ENCODE peak calls at places on chromosomes 1 and 21, in four cellular contexts. D is kidney glomerular epithelial cell; T is naive thymus-derived CD8-positive, alpha-beta T cell; N is lower leg skin. P is an unnamed sample.

GRCh38 chr1:17128361-17128760 is 9.1 kb upstream of the PADI2 start:
- DNase-seq in D (peak; percentile 100), T (no peak), N (no peak), P (no peak)

GRCh38 chr1:110239491-110240430 is 29.6 kb downstream of the KCNC4 start:
- DNase-seq in D (no peak), T (no peak), N (no peak), P (no peak)

GRCh38 chr1:28926629-28927441 is 12.5 kb downstream of the EPB41 start:
- DNase-seq in D (no peak), T (peak; percentile 29), N (no peak), P (no peak)

GRCh38 chr1:228087771-228088251 is 5.3 kb downstream of the ARF1 start:
- DNase-seq in D (peak; percentile 78), T (no peak), N (no peak), P (no peak)

GRCh38 chr1:40872266-40872665 is 10.1 kb upstream of the CITED4 start:
- DNase-seq in D (no peak), T (no peak), N (no peak), P (peak; percentile 94)

GRCh38 chr1:61082336-61083013 is at the start of gene NFIA:
- DNase-seq in D (peak; percentile 60), T (no peak), N (peak; percentile 66), P (peak; percentile 63)

GRCh38 chr21:41600556-41600955 is 92.6 kb upstream of the TMPRSS2 start:
- DNase-seq in D (no peak), T (no peak), N (no peak), P (no peak)

GRCh38 chr1:30763654-30764248 is 6.2 kb upstream of the LAPTM5 start:
- DNase-seq in D (peak; percentile 19), T (no peak), N (no peak), P (no peak)

GRCh38 chr1:151942882-151943281 is 33.6 kb upstream of the THEM4 start:
- DNase-seq in D (peak; percentile 94), T (no peak), N (no peak), P (no peak)

P was measured in NCI-H82.